ENCODE peak calls at places on chromosomes 4 and X, in seven cellular contexts. M is NCI-H2171 treated with DMSO at 0.1 percent for 48 hours; D is mesothelial cell of epicardium; J is effector CD8-positive, alpha-beta T cell; G is stimulated activated CD8-positive, alpha-beta memory T cell treated with anti-CD3 and anti-CD28 coated beads, Interleukin-2, amount 100 ng/mL, for 1 hour; A is AG09319; I is left lung. V is an unnamed sample.

GRCh38 chr4:94961420-94961819 is 203.7 kb downstream of the BMPR1B start:
- DNase-seq in M (no peak), D (no peak), J (no peak), G (no peak), A (no peak), I (no peak), V (no peak)

GRCh38 chrX:123859409-123859827 is 435 bp upstream of the XIAP start:
- DNase-seq in M (peak; percentile 82), D (no peak), J (peak; percentile 51), G (peak; percentile 8), A (no peak), I (no peak), V (peak; percentile 85)

GRCh38 chr4:26261400-26261799 is 59.4 kb upstream of the RBPJ start:
- DNase-seq in M (no peak), D (no peak), J (no peak), G (no peak), A (no peak), I (no peak), V (no peak)

GRCh38 chrX:140971385-140971784 is 31.0 kb upstream of the SPANXB1 start:
- DNase-seq in M (no peak), D (no peak), J (no peak), G (no peak), A (no peak), I (no peak), V (no peak)

GRCh38 chr4:169724251-169724650 is 33.5 kb downstream of the HPF1 start:
- DNase-seq in M (no peak), D (no peak), J (no peak), G (no peak), A (no peak), I (no peak), V (no peak)

GRCh38 chrX:9610774-9611392 is 146.0 kb downstream of the TBL1X start:
- DNase-seq in M (no peak), D (no peak), J (no peak), G (no peak), A (no peak), I (no peak), V (no peak)

GRCh38 chr4:113447695-113448265 is 313.8 kb downstream of the CAMK2D start:
- DNase-seq in M (no peak), D (no peak), J (no peak), G (no peak), A (no peak), I (peak; percentile 41), V (peak; percentile 35)

GRCh38 chrX:145609951-145610511 is 207.6 kb upstream of the SLITRK2 start:
- DNase-seq in M (no peak), D (no peak), J (no peak), G (no peak), A (peak; percentile 5), I (no peak), V (no peak)

GRCh38 chr4:152014280-152014679 is 253.5 kb upstream of the GATB start:
- DNase-seq in M (no peak), D (no peak), J (no peak), G (no peak), A (no peak), I (no peak), V (no peak)

GRCh38 chr4:17030543-17030942 is 132.1 kb upstream of the LDB2 start:
- DNase-seq in M (no peak), D (no peak), J (no peak), G (no peak), A (peak; percentile 42), I (no peak), V (no peak)

GRCh38 chrX:40005290-40006011 is 92.3 kb downstream of the BCOR start:
- DNase-seq in M (no peak), D (no peak), J (no peak), G (no peak), A (no peak), I (no peak), V (no peak)

GRCh38 chr4:167903291-167903721 is 189.0 kb upstream of the ANXA10 start:
- DNase-seq in M (no peak), D (no peak), J (no peak), G (no peak), A (no peak), I (no peak), V (no peak)

GRCh38 chr4:86855572-86855971 is 6.4 kb upstream of the SLC10A6 start:
- DNase-seq in M (no peak), D (no peak), J (no peak), G (no peak), A (no peak), I (no peak), V (no peak)

GRCh38 chrX:106696502-106696901 is 30.0 kb upstream of the RNF128 start:
- DNase-seq in M (no peak), D (no peak), J (no peak), G (no peak), A (no peak), I (no peak), V (no peak)

GRCh38 chr4:109171098-109171497 is 131.4 kb downstream of the COL25A1 start:
- DNase-seq in M (no peak), D (no peak), J (no peak), G (no peak), A (no peak), I (no peak), V (no peak)

GRCh38 chr4:48141048-48141447 is 7.0 kb upstream of the TXK start:
- DNase-seq in M (peak; percentile 0), D (no peak), J (no peak), G (no peak), A (peak; percentile 25), I (no peak), V (no peak)

V was measured in testis.